ENCODE peak calls at places on chromosome 18, in four cellular contexts. E is HEK293T, J is H1, H is GM12878. P is an unnamed sample.

GRCh38 chr18:53819671-53820070 is 404.8 kb downstream of the MBD2 start:
- DNase-seq in E (no peak), J (no peak), H (no peak), P (no peak)

GRCh38 chr18:63258749-63259580 is 60.6 kb downstream of the BCL2 start:
- DNase-seq in E (no peak), J (no peak), H (no peak), P (no peak)

GRCh38 chr18:58699551-58699950 is 28.3 kb downstream of the MALT1 start:
- DNase-seq in E (no peak), J (no peak), H (no peak), P (no peak)

GRCh38 chr18:79681484-79682387 is 2.1 kb downstream of the CTDP1 start:
- DNase-seq in E (no peak), J (no peak), H (no peak), P (no peak)

GRCh38 chr18:8994603-8995002 is 107.9 kb upstream of the NDUFV2 start:
- DNase-seq in E (no peak), J (no peak), H (no peak), P (no peak)

GRCh38 chr18:58715540-58715939 is 44.3 kb downstream of the MALT1 start:
- DNase-seq in E (no peak), J (no peak), H (no peak), P (no peak)

GRCh38 chr18:48840491-48840877 is 110.3 kb downstream of the SMAD7 start:
- DNase-seq in E (no peak), J (no peak), H (no peak), P (no peak)

GRCh38 chr18:5534845-5535244 is 9.0 kb downstream of the EPB41L3 start:
- DNase-seq in E (no peak), J (no peak), H (no peak), P (no peak)

GRCh38 chr18:79496978-79497637 is 101.4 kb downstream of the NFATC1 start:
- DNase-seq in E (no peak), J (no peak), H (no peak), P (no peak)

GRCh38 chr18:10317864-10318685 is 136.4 kb upstream of the APCDD1 start:
- DNase-seq in E (no peak), J (no peak), H (no peak), P (peak)

GRCh38 chr18:39419315-39419714 is 1853.7 kb upstream of the CELF4 start:
- DNase-seq in E (no peak), J (no peak), H (no peak), P (no peak)

GRCh38 chr18:40832362-40832761 is 1122.7 kb upstream of the PIK3C3 start:
- DNase-seq in E (no peak), J (no peak), H (no peak), P (no peak)

GRCh38 chr18:50079571-50080295 is 115.2 kb downstream of the MYO5B start:
- DNase-seq in E (no peak), J (no peak), H (no peak), P (no peak)

GRCh38 chr18:67510831-67511230 is 5.7 kb downstream of the DSEL start:
- DNase-seq in E (no peak), J (no peak), H (no peak), P (no peak)

GRCh38 chr18:22267225-22267624 is 97.8 kb downstream of the GATA6 start:
- DNase-seq in E (no peak), J (no peak), H (no peak), P (no peak)

GRCh38 chr18:23703057-23703986 is 14.1 kb downstream of the LAMA3 start:
- DNase-seq in E (peak), J (no peak), H (no peak), P (no peak)

GRCh38 chr18:42030586-42031182 is 75.7 kb downstream of the PIK3C3 start:
- DNase-seq in E (peak), J (peak), H (no peak), P (no peak)

GRCh38 chr18:43965691-43966090 is 688.4 kb upstream of the SYT4 start:
- DNase-seq in E (no peak), J (no peak), H (no peak), P (no peak)
- TF ChIP-seq SUZ12 in E (no peak), J (no peak), H (no peak), P (no peak)

DNA sequence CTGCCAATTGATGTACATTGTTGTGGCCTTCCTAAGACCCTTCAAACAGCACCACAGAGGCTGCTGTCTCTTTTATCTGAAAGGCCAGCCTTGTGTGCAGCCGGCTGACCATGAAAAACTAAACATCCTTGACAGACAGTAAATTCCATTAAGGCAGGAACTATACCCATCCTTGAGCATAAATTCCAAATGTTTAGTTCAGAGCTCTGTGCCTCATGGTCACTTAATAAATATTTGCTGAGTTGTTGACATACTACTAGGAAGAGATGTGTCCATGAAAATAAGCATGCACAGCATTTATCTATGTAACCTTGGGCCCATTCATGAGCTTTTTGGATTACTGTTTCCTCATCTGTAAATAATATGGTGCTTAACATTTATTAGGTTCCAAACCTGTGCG is 424.8 kb downstream of the HRH4 start:
- DNase-seq in E (no peak), J (no peak), H (no peak), P (no peak)
- TF ChIP-seq SUZ12 in E (no peak), J (no peak), H (no peak), P (no peak)

DNA sequence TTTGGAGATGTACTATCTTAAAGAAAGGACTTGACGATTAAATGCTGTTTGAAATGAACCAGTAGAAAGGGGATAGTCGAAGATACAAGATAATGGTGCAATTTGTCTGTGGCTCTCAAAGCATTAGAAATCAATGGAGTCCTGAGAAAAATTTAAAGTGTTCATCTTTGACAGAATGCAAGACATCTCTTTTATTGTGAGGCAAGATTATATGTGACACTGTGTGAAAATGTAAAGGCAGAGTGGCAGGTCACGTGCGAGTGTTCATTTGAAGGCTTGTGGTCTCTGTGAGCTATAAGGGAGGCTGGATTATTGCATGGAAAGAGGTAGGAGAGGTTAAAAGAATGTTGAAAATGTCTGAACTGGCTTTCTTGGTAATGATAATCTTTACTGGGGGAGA is 709.2 kb downstream of the DSC3 start:
- DNase-seq in E (no peak), J (no peak), H (no peak), P (no peak)
- TF ChIP-seq SUZ12 in E (no peak), J (no peak), H (no peak), P (no peak)

GRCh38 chr18:59950215-59950944 is 50.6 kb downstream of the PMAIP1 start:
- DNase-seq in E (no peak), J (no peak), H (no peak), P (no peak)
- TF ChIP-seq SUZ12 in E (no peak), J (no peak), H (no peak), P (no peak)

DNA sequence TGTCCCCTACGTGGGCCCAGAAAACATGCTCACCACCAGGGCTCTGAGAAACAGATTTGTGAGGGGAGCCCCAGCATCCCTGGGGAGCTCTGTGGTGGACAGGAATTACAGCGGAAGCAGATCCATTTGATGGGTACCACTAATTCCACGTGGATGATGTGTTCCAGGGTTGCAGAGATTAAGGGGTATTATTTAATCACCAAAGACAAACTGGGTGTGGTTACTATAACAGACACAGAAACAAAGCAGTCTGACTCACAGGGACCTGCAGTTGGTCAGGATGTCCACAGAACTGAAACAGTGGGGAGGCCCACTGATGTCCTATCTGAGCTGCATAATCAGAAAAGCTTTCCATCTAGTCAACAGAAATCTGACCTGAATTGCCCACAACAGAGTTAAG is 65.8 kb downstream of the PSMG2 start:
- DNase-seq in E (no peak), J (no peak), H (no peak), P (no peak)
- TF ChIP-seq SUZ12 in E (no peak), J (no peak), H (no peak), P (no peak)